ENCODE peak calls at places on chromosomes 6 and 20, in four cellular contexts. F, X, L and O are unnamed samples.
A peak's percentile ranks its signal among the peaks of the same experiment; 100 is the strongest.

GRCh38 chr20:6074145-6074561 is 20.3 kb upstream of the LRRN4 start:
- DNase-seq in F (no peak), X (no peak), L (peak; percentile 37), O (no peak)

GRCh38 chr20:54938707-54939106 is 463.3 kb downstream of the DOK5 start:
- DNase-seq in F (no peak), X (no peak), L (no peak), O (no peak)

GRCh38 chr20:4113546-4113945 is 98.2 kb upstream of the RNF24 start:
- DNase-seq in F (peak; percentile 23), X (no peak), L (no peak), O (no peak)

GRCh38 chr6:139881728-139882211 is 507.3 kb upstream of the CITED2 start:
- DNase-seq in F (peak; percentile 58), X (no peak), L (peak; percentile 33), O (no peak)

GRCh38 chr6:108734336-108734922 is 113.8 kb upstream of the ARMC2 start:
- DNase-seq in F (no peak), X (no peak), L (no peak), O (no peak)

GRCh38 chr6:109767961-109768360 is 76.9 kb downstream of the FIG4 start:
- DNase-seq in F (no peak), X (no peak), L (no peak), O (no peak)

GRCh38 chr6:108594640-108595039 is 33.9 kb downstream of the FOXO3 start:
- DNase-seq in F (no peak), X (no peak), L (no peak), O (no peak)

GRCh38 chr6:56017198-56017597 is 141.8 kb upstream of the BMP5 start:
- DNase-seq in F (no peak), X (no peak), L (no peak), O (no peak)

GRCh38 chr6:14275493-14275851 is 157.9 kb downstream of the CD83 start:
- DNase-seq in F (no peak), X (no peak), L (no peak), O (no peak)

GRCh38 chr20:16708590-16708989 is 21.2 kb upstream of the SNRPB2 start:
- DNase-seq in F (no peak), X (no peak), L (no peak), O (no peak)

GRCh38 chr6:28142446-28142845 is 763 bp downstream of the ZKSCAN8 start:
- DNase-seq in F (no peak), X (no peak), L (no peak), O (no peak)

GRCh38 chr20:64133951-64134407 is 26.6 kb upstream of the NPBWR2 start:
- DNase-seq in F (peak; percentile 57), X (no peak), L (no peak), O (no peak)

GRCh38 chr6:3987072-3987471 is 91.9 kb downstream of the FAM217A start:
- DNase-seq in F (no peak), X (no peak), L (no peak), O (no peak)

GRCh38 chr6:53359088-53359842 is 10.5 kb upstream of the ELOVL5 start:
- DNase-seq in F (peak; percentile 96), X (peak; percentile 78), L (peak; percentile 98), O (peak; percentile 91)

GRCh38 chr6:169848946-169849345 is 97.5 kb downstream of the ERMARD start:
- DNase-seq in F (no peak), X (no peak), L (no peak), O (no peak)

GRCh38 chr6:103983000-103983399 is 876.7 kb downstream of the HACE1 start:
- DNase-seq in F (no peak), X (no peak), L (no peak), O (no peak)

GRCh38 chr20:19045366-19045765 is 167.1 kb upstream of the SLC24A3 start:
- DNase-seq in F (no peak), X (no peak), L (no peak), O (no peak)

GRCh38 chr6:137744877-137745276 is 122.2 kb upstream of the TNFAIP3 start:
- DNase-seq in F (no peak), X (peak; percentile 75), L (no peak), O (no peak)

GRCh38 chr6:28648035-28648877 is 122.6 kb downstream of the GPX5 start:
- DNase-seq in F (peak; percentile 93), X (peak; percentile 77), L (peak; percentile 41), O (no peak)

GRCh38 chr20:17155401-17155800 is 71.4 kb upstream of the PCSK2 start:
- DNase-seq in F (no peak), X (no peak), L (no peak), O (no peak)

GRCh38 chr6:23637296-23637695 is 488.7 kb upstream of the NRSN1 start:
- DNase-seq in F (no peak), X (no peak), L (no peak), O (no peak)

GRCh38 chr6:19803331-19804330 is 33.5 kb upstream of the ID4 start:
- DNase-seq in F (no peak), X (no peak), L (no peak), O (no peak)

GRCh38 chr6:74073429-74073828 is 377.4 kb downstream of the CD109 start:
- DNase-seq in F (no peak), X (no peak), L (no peak), O (no peak)

GRCh38 chr6:87654880-87655454 is 47.1 kb downstream of the AKIRIN2 start:
- DNase-seq in F (no peak), X (no peak), L (no peak), O (no peak)

GRCh38 chr6:16483315-16483875 is 245.0 kb downstream of the GMPR start:
- DNase-seq in F (no peak), X (no peak), L (no peak), O (no peak)

GRCh38 chr6:1701668-1702353 is 92.1 kb downstream of the FOXC1 start:
- DNase-seq in F (no peak), X (no peak), L (no peak), O (no peak)

GRCh38 chr20:17518339-17519052 is 12.7 kb downstream of the BFSP1 start:
- DNase-seq in F (peak; percentile 63), X (no peak), L (peak; percentile 79), O (no peak)

GRCh38 chr6:127468936-127469335 is 9.7 kb upstream of the KIAA0408 start:
- DNase-seq in F (no peak), X (no peak), L (no peak), O (no peak)

GRCh38 chr20:18919996-18920395 is 106.4 kb downstream of the SCP2D1 start:
- DNase-seq in F (no peak), X (no peak), L (no peak), O (no peak)

GRCh38 chr20:43942661-43943285 is 28.1 kb downstream of the TOX2 start:
- DNase-seq in F (no peak), X (no peak), L (no peak), O (no peak)

GRCh38 chr6:40431706-40432105 is 155.5 kb downstream of the LRFN2 start:
- DNase-seq in F (no peak), X (no peak), L (no peak), O (no peak)

GRCh38 chr6:152952866-152953509 is 29.9 kb downstream of the FBXO5 start:
- DNase-seq in F (no peak), X (no peak), L (peak; percentile 39), O (no peak)

GRCh38 chr20:58993332-58994248 is 12.5 kb downstream of the NELFCD start:
- DNase-seq in F (no peak), X (no peak), L (no peak), O (no peak)

GRCh38 chr20:35292504-35293285 is 470 bp upstream of the FAM83C start:
- DNase-seq in F (no peak), X (no peak), L (no peak), O (no peak)
- TF ChIP-seq POLR2AphosphoS5 in F (no peak), X (no peak), L (no peak), O (no peak)

GRCh38 chr6:36642913-36643817 is 35.3 kb upstream of the CDKN1A start:
- DNase-seq in F (no peak), X (no peak), L (no peak), O (no peak)
- TF ChIP-seq POLR2A in F (no peak), X (no peak), L (no peak), O (no peak)

GRCh38 chr20:46572181-46572580 is 21.7 kb upstream of the OCSTAMP start:
- DNase-seq in F (no peak), X (no peak), L (no peak), O (no peak)
- TF ChIP-seq TAF1 in F (no peak), X (no peak), L (no peak), O (no peak)

GRCh38 chr20:49157146-49157545 is 31.0 kb downstream of the STAU1 start:
- DNase-seq in F (no peak), X (no peak), L (no peak), O (no peak)
- TF ChIP-seq POLR2AphosphoS5 in F (no peak), X (no peak), L (no peak), O (no peak)

DNA sequence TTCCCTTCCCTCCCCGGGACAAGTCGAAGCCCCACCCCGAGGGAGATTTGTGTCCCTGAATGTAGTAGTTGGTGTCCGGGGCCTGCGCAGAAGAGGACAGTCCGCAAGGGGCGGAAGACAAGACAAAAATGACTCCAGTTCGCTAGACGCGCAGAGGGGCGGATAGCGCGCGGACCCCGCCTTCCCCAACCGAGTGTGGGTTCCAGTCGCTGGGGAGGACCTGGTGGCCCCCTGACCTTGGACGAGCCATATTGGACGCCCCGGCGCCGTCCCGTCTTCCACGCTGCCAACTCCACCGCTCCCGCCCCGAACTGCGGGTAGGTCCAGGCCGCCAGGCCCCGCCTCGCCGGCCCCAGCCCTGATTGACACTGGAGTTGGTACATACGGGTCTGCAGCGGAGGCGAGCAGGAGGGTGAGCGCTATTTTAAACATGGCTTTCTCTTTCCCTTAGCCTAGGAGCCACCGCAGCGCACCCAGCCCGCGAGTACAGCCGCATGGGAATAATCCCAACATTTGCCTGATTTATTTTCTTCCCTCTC is 802 bp downstream of the HMGN3 start:
- DNase-seq in F (peak; percentile 89), X (peak; percentile 51), L (peak; percentile 77), O (peak; percentile 54)
- TF ChIP-seq POLR2A in F (peak; percentile 78), X (peak; percentile 88), L (peak; percentile 62), O (peak; percentile 78)

GRCh38 chr20:60974022-60974421 is 278.0 kb upstream of the CDH4 start:
- DNase-seq in F (no peak), X (no peak), L (no peak), O (no peak)
- TF ChIP-seq TAF1 in F (no peak), X (no peak), L (no peak), O (no peak)

GRCh38 chr6:118306640-118307238 is 241.4 kb upstream of the PLN start:
- DNase-seq in F (no peak), X (no peak), L (no peak), O (no peak)
- TF ChIP-seq POLR2AphosphoS5 in F (no peak), X (no peak), L (no peak), O (no peak)

DNA sequence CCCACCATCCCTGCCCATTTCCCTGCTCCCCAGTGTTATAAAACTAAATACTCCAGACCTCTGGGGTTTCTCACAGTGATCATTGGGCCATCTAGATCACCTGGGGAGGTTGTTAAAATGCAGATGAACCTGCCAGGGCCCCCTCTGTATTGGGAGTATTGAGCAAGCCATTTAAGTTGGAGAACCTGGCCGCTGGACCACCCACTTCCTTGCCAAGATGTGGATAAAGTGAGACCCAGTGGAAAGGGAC is 1.5 kb downstream of the ID1 start:
- DNase-seq in F (no peak), X (no peak), L (no peak), O (no peak)
- TF ChIP-seq POLR2A in F (no peak), X (no peak), L (no peak), O (no peak)